ENCODE peak calls at places on chromosome 11, in four cellular contexts. F is adrenal gland, X is GM13977, B is AG04450. T is an unnamed sample.

GRCh38 chr11:64321533-64321932 is 3.6 kb downstream of the PRDX5 start:
- DNase-seq in F (no peak), X (no peak), B (no peak), T (no peak)

GRCh38 chr11:131389582-131389981 is 19.2 kb downstream of the NTM start:
- DNase-seq in F (no peak), X (no peak), B (no peak), T (no peak)

GRCh38 chr11:125036933-125037332 is 26.2 kb upstream of the SLC37A2 start:
- DNase-seq in F (no peak), X (no peak), B (peak), T (no peak)

GRCh38 chr11:117378966-117379865 is 51.6 kb downstream of the CEP164 start:
- DNase-seq in F (no peak), X (no peak), B (no peak), T (no peak)

GRCh38 chr11:25163421-25163820 is 666.6 kb downstream of the LUZP2 start:
- DNase-seq in F (no peak), X (no peak), B (no peak), T (no peak)

GRCh38 chr11:71197096-71197495 is 55.3 kb downstream of the SHANK2 start:
- DNase-seq in F (no peak), X (no peak), B (no peak), T (no peak)

GRCh38 chr11:92843455-92843854 is 126.0 kb upstream of the MTNR1B start:
- DNase-seq in F (no peak), X (no peak), B (no peak), T (no peak)

GRCh38 chr11:116072776-116073175 is 568.6 kb upstream of the CADM1 start:
- DNase-seq in F (no peak), X (peak), B (no peak), T (peak)

GRCh38 chr11:28048812-28049211 is 59.1 kb downstream of the KIF18A start:
- DNase-seq in F (no peak), X (no peak), B (no peak), T (no peak)

GRCh38 chr11:75281469-75282095 is 41.0 kb downstream of the TPBGL start:
- DNase-seq in F (no peak), X (no peak), B (no peak), T (no peak)

GRCh38 chr11:126992065-126992803 is 8.3 kb downstream of the KIRREL3 start:
- DNase-seq in F (no peak), X (no peak), B (peak), T (no peak)

GRCh38 chr11:126166413-126166812 is 45.0 kb downstream of the RPUSD4 start:
- DNase-seq in F (no peak), X (no peak), B (no peak), T (no peak)

GRCh38 chr11:65897020-65897471 is 3.1 kb downstream of the FOSL1 start:
- DNase-seq in F (no peak), X (no peak), B (no peak), T (no peak)

GRCh38 chr11:106706355-106706754 is 311.9 kb downstream of the GUCY1A2 start:
- DNase-seq in F (no peak), X (no peak), B (peak), T (no peak)

GRCh38 chr11:102139081-102139498 is 28.8 kb downstream of the YAP1 start:
- DNase-seq in F (peak), X (no peak), B (peak), T (no peak)

GRCh38 chr11:80165763-80166162 is 724.9 kb upstream of the TENM4 start:
- DNase-seq in F (no peak), X (no peak), B (no peak), T (no peak)

GRCh38 chr11:45091563-45092392 is 54.7 kb upstream of the PRDM11 start:
- DNase-seq in F (no peak), X (no peak), B (no peak), T (no peak)

GRCh38 chr11:59756845-59757244 is 1.7 kb downstream of the STX3 start:
- DNase-seq in F (peak), X (no peak), B (no peak), T (peak)

GRCh38 chr11:98964146-98964545 is 56.6 kb upstream of the CNTN5 start:
- DNase-seq in F (no peak), X (no peak), B (no peak), T (no peak)

GRCh38 chr11:8289426-8290047 is 25.9 kb upstream of the LMO1 start:
- DNase-seq in F (no peak), X (no peak), B (no peak), T (no peak)

GRCh38 chr11:75303544-75304224 is 47.8 kb downstream of the ARRB1 start:
- DNase-seq in F (no peak), X (no peak), B (no peak), T (no peak)

GRCh38 chr11:75782540-75783263 is 14.1 kb downstream of the DGAT2 start:
- DNase-seq in F (no peak), X (no peak), B (no peak), T (no peak)

GRCh38 chr11:44150395-44150794 is 54.9 kb downstream of the EXT2 start:
- DNase-seq in F (no peak), X (no peak), B (no peak), T (no peak)

GRCh38 chr11:33542921-33543320 is 157.7 kb downstream of the C11orf91 start:
- DNase-seq in F (peak), X (peak), B (no peak), T (peak)

GRCh38 chr11:58963551-58964075 is 24.3 kb downstream of the GLYATL1 start:
- DNase-seq in F (no peak), X (no peak), B (peak), T (no peak)

GRCh38 chr11:124442442-124442841 is 3.1 kb downstream of the OR8B8 start:
- DNase-seq in F (no peak), X (no peak), B (no peak), T (no peak)

GRCh38 chr11:119664063-119664572 is 64.9 kb downstream of the NECTIN1 start:
- DNase-seq in F (no peak), X (no peak), B (peak), T (no peak)

GRCh38 chr11:61028135-61028729 is 56.8 kb downstream of the CD6 start:
- DNase-seq in F (no peak), X (peak), B (no peak), T (peak)

GRCh38 chr11:93842461-93842860 is 8.0 kb downstream of the VSTM5 start:
- DNase-seq in F (peak), X (no peak), B (peak), T (no peak)

GRCh38 chr11:27471067-27471587 is 1.5 kb downstream of the LGR4 start:
- DNase-seq in F (no peak), X (no peak), B (no peak), T (no peak)

GRCh38 chr11:131495417-131495816 is 125.0 kb downstream of the NTM start:
- DNase-seq in F (peak), X (no peak), B (no peak), T (no peak)

GRCh38 chr11:87219266-87219665 is 181.5 kb downstream of the TMEM135 start:
- DNase-seq in F (no peak), X (peak), B (no peak), T (peak)

GRCh38 chr11:69292221-69292648 is 1.7 kb upstream of the MYEOV start:
- DNase-seq in F (peak), X (no peak), B (no peak), T (peak)

GRCh38 chr11:115193931-115194797 is 310.1 kb downstream of the CADM1 start:
- DNase-seq in F (no peak), X (peak), B (no peak), T (no peak)

GRCh38 chr11:100647861-100648260 is 39.2 kb upstream of the ARHGAP42 start:
- DNase-seq in F (no peak), X (no peak), B (no peak), T (no peak)
- TF ChIP-seq CTCF in F (no peak), X (no peak), B (no peak), T (no peak)

GRCh38 chr11:67050139-67050538 is 6.5 kb upstream of the RHOD start:
- DNase-seq in F (no peak), X (no peak), B (no peak), T (no peak)
- TF ChIP-seq CTCF in F (no peak), X (no peak), B (no peak), T (no peak)

GRCh38 chr11:128905345-128906184 is 14.4 kb downstream of the KCNJ5 start:
- DNase-seq in F (peak), X (peak), B (no peak), T (peak)
- TF ChIP-seq CTCF in F (peak), X (peak), B (peak), T (peak)

DNA sequence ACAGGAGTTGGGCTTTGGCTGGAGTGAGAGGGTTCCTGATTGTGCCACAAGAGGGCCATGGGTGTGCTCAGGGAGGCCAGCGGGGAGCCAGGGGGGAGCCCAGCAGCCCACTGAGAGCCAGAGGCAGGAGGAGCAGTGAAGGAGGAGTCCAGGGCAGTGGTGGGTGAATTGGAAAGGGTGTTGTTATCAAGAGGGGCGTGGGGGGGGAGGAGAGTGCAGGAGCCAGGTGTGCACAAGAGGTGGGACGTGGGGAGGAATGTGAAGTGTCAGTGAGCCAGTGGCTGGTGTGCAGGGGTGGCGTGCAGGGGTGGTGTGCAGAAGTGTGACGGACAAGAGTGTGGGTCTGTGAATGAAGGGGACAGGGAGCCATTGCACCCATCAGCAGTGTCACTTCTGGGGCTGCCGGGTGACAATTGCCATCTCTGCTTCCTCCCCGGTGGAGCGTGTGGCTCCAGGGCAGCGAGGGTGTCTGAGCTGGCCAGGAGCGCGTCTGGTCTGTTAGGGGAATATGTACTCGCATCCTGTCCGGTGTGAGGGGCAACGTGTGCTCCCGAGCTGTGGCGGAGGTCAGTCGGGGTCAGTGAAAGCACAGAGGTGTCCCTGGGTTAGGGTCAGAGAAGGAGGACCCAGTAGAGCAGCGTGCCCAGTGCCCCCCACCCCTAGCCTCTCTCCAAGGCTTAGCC is 1.7 kb downstream of the CLCF1 start:
- DNase-seq in F (no peak), X (peak), B (no peak), T (peak)
- TF ChIP-seq CTCF in F (peak), X (peak), B (peak), T (peak)

DNA sequence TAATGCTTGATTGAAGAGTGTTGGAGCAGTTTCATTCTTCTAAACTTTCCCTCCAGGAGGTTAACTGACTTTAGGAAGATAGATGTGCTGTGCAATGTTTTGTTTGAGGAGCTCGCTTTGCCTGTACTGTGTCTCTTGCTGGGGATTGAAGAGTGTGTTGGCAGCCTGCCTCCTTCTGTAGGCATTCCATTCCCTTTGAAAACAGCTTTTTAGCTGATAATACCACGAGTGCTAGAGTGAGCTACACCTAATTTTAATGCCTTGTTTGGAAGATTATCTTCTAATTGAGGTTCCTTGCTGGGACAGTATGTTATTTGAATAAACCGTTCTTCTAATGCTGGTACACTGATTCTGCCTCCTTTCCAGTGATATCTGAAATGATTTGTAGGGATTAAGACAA is 7.2 kb downstream of the DDX10 start:
- DNase-seq in F (no peak), X (no peak), B (no peak), T (no peak)
- TF ChIP-seq CTCF in F (no peak), X (no peak), B (no peak), T (no peak)

DNA sequence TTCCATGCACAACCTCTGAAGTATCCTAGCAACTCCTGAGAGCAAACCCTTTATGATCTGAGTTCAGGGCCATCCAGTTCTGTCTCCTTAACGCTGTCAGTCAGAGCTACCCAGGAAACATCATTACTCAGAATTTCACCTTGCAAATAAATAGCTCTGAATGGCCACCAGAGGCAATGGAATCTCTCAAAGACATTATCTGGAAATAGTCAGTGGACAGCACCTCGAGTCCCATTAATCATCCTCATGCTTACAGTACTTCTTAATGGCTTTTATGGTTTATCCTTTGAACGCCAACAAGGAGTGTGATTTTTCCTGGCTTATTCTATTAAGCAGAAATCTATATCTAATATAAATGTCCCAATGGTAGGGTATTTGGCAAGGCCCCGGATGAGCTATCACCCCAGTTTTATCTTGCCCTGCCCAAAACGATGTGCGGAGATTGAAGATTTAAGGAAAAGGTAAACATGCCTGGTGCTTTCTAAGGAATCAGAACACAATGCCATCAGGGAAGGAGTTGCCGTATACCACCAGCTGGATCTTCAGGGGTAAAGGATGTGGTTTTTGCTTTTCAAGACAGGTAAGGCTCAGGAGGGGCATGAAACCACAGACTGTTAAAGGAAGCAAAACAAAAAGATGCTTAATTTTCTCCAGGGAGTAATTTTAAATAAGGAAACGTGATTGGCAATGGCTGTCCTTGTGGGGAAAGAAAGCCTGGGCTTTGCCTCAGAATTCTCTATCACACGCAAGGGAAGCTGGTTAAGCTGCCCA is 655.8 kb downstream of the OPCML start:
- DNase-seq in F (no peak), X (no peak), B (no peak), T (no peak)
- TF ChIP-seq CTCF in F (no peak), X (no peak), B (no peak), T (no peak)

T was measured in activated CD8-positive, alpha-beta T cell treated with anti-CD3 and anti-CD28 coated beads for 36 hours.